ENCODE peak calls at places on chromosomes 2 and 18, in six cellular contexts. S, Y, X, Q, W and L are unnamed samples.

GRCh38 chr2:175195012-175195411 is 13.5 kb upstream of the ATP5MC3 start:
- DNase-seq in S (no peak), Y (no peak), X (no peak), Q (no peak), W (no peak), L (no peak)

GRCh38 chr2:70596739-70597138 is 43.1 kb upstream of the TGFA start:
- DNase-seq in S (no peak), Y (no peak), X (no peak), Q (no peak), W (no peak), L (no peak)

GRCh38 chr2:57373530-57373929 is 673.1 kb upstream of the VRK2 start:
- DNase-seq in S (no peak), Y (no peak), X (no peak), Q (no peak), W (no peak), L (no peak)

GRCh38 chr2:98399112-98399511 is 45.5 kb upstream of the INPP4A start:
- DNase-seq in S (no peak), Y (no peak), X (no peak), Q (no peak), W (no peak), L (no peak)

GRCh38 chr2:144548532-144549191 is 28.7 kb upstream of the ZEB2 start:
- DNase-seq in S (no peak), Y (no peak), X (no peak), Q (no peak), W (no peak), L (no peak)

GRCh38 chr2:102310964-102311640 is at the start of gene IL1RL1:
- DNase-seq in S (no peak), Y (no peak), X (no peak), Q (no peak), W (no peak), L (no peak)

GRCh38 chr2:156476021-156476420 is 39.8 kb downstream of the GPD2 start:
- DNase-seq in S (no peak), Y (no peak), X (no peak), Q (no peak), W (no peak), L (no peak)

GRCh38 chr2:64770137-64770780 is 116.5 kb upstream of the SERTAD2 start:
- DNase-seq in S (no peak), Y (no peak), X (no peak), Q (no peak), W (no peak), L (no peak)

DNA sequence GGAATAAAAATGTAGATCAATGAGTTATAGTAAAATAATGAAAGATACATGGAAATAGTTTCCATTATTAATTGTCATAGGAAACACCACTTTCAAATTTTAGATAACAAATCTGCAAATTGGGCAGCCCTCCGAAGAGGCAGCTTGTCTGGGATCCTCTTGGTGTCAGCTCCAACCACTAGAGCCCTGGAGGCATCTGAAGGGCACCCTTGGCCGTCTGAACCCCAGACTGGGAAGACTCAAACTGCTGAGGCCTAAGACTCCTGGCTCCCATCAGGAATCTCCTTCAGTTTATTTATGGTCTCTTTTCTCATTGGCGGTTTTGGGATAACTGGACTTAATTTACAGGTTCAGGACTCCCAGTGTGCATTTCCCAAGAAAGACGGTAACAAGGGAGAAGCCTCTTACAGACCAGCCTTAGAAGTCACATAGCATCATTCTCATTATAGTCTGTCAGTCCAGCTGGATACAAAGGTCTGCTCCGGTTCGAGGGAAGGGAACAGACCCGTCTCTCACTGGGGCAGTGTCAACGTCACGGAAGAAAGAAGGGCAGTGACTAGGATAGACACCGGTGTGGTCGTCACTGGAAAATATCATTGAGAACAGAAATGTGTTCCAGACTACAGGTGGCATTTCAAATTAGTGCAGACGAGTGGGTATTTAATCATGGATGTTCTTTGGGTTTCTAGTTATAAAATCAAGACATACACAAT is 390.7 kb upstream of the NETO1 start:
- DNase-seq in S (no peak), Y (no peak), X (no peak), Q (no peak), W (no peak), L (no peak)
- TF ChIP-seq CTCF in S (no peak), Y (no peak), X (no peak), Q (no peak), W (no peak), L (no peak)

GRCh38 chr18:23503038-23503966 is at the start of gene RMC1:
- DNase-seq in S (peak; percentile 56), Y (peak; percentile 83), X (peak; percentile 97), Q (peak; percentile 100), W (peak; percentile 100), L (peak; percentile 97)

GRCh38 chr18:23501626-23502025 is 1.7 kb upstream of the RMC1 start:
- DNase-seq in S (no peak), Y (no peak), X (no peak), Q (no peak), W (no peak), L (no peak)

GRCh38 chr18:23504720-23505119 is 1.4 kb downstream of the RMC1 start:
- DNase-seq in S (no peak), Y (no peak), X (no peak), Q (no peak), W (no peak), L (no peak)

GRCh38 chr18:23503967-23504352 is 649 bp downstream of the RMC1 start:
- DNase-seq in S (no peak), Y (no peak), X (no peak), Q (no peak), W (no peak), L (no peak)

GRCh38 chr18:23502516-23503037 is 734 bp upstream of the RMC1 start:
- DNase-seq in S (no peak), Y (no peak), X (no peak), Q (no peak), W (no peak), L (no peak)
- TF ChIP-seq CTCF in S (no peak), Y (no peak), X (no peak), Q (no peak), W (no peak), L (no peak)

GRCh38 chr2:237193436-237193835 is 107.7 kb downstream of the COPS8 start:
- DNase-seq in S (no peak), Y (no peak), X (no peak), Q (no peak), W (no peak), L (no peak)

GRCh38 chr2:237195396-237196119 is 109.9 kb downstream of the COPS8 start:
- DNase-seq in S (no peak), Y (no peak), X (no peak), Q (no peak), W (no peak), L (no peak)

GRCh38 chr2:237194906-237195305 is 109.2 kb downstream of the COPS8 start:
- DNase-seq in S (no peak), Y (no peak), X (no peak), Q (no peak), W (no peak), L (no peak)

GRCh38 chr2:237192881-237193280 is 107.2 kb downstream of the COPS8 start:
- DNase-seq in S (no peak), Y (no peak), X (no peak), Q (no peak), W (no peak), L (no peak)

GRCh38 chr2:237194081-237194480 is 108.4 kb downstream of the COPS8 start:
- DNase-seq in S (no peak), Y (no peak), X (no peak), Q (no peak), W (no peak), L (no peak)
- TF ChIP-seq CTCF in S (no peak), Y (no peak), X (no peak), Q (no peak), W (no peak), L (no peak)

DNA sequence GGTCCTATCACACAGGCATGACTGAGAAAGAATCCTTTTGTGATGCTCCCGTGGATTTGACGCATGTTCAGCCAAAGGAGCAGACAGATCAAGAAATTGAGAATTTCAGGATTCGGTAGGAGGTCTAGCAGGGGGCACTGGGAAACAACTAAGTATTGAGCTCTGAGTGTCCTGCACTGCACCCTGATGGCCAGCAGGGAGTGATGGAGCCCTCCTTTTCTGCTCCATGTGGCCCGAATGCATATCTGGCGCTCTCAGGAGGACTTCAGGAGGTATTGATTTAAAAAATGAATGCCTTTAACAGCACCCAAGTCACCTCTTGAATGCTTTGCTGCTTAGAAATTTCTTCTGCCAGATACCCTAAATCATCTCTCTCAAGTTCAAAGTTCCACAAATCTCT is 58.0 kb downstream of the ZNF519 start:
- DNase-seq in S (no peak), Y (no peak), X (no peak), Q (no peak), W (no peak), L (no peak)
- TF ChIP-seq CTCF in S (peak; percentile 15), Y (no peak), X (no peak), Q (no peak), W (no peak), L (no peak)

GRCh38 chr2:178448968-178449661 is 1.9 kb downstream of the PRKRA start:
- DNase-seq in S (no peak), Y (no peak), X (no peak), Q (no peak), W (no peak), L (no peak)

GRCh38 chr2:178452870-178453269 is 1.7 kb downstream of the PJVK start:
- DNase-seq in S (no peak), Y (no peak), X (no peak), Q (no peak), W (no peak), L (no peak)

GRCh38 chr2:178452334-178452733 is 1.2 kb downstream of the PJVK start:
- DNase-seq in S (no peak), Y (no peak), X (no peak), Q (no peak), W (no peak), L (no peak)

GRCh38 chr2:178449700-178450573 is 1.0 kb downstream of the PRKRA start:
- DNase-seq in S (no peak), Y (no peak), X (no peak), Q (no peak), W (no peak), L (no peak)

DNA sequence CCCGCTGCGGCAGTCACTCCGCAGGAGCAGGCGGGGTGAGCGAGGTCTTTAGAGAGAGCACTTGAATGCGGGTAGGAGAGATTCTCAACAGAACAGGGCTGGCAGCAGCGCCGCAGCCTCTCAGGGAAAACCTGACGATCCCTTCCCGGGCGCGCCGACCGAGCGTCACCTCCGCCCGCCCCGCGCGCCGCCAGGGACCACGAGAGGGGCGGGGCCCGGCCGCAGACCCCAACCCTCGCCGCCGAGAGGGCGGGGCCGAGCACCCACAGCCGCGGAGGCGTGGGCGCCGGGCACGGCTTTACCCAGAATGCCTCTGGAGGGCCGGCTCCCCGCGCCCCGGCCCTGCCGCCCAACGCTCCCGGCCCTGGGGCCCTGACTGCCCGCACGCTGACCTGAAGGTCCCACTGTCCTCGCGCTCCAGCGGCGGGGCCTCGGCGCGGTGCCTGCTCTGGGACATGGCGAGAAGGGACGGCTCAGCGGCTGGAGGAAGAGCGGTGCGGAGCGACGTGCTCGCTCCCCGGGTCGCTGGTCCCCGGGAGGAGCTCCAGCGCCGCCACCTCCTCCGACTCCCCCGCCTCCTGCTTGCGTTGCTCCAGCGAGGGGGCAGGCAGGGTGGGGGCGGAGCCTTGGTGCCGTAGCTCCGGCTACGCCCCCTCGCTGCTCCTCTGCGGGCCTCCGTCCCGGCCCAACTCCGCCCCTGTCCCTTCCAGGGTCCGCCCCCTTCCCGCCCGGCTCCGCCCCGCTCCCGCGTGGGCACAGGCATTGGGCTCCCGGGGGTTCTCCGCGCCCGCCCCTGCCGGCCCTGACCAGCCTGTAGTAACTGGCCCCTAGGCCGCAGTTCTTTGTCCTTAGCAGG is at the start of the genes PJVK and PRKRA:
- DNase-seq in S (peak; percentile 88), Y (peak; percentile 85), X (peak; percentile 97), Q (peak; percentile 97), W (peak; percentile 99), L (peak; percentile 93)
- TF ChIP-seq CTCF in S (no peak), Y (no peak), X (no peak), Q (no peak), W (no peak), L (no peak)